ENCODE peak calls at places on chromosomes 2 and 18, in six cellular contexts. One of them, this sample, is unnamed.

GRCh38 chr2:58427572-58428285 is 186.6 kb upstream of the FANCL start:
- DNase-seq in KBM-7: peak
- DNase-seq in T-helper 2 cell: no peak
- DNase-seq in pancreas: peak
- DNase-seq in AG08395: peak
- DNase-seq in putamen: peak
- DNase-seq in this sample: no peak

GRCh38 chr2:31216734-31217133 is 581 bp downstream of the CAPN14 start:
- DNase-seq in KBM-7: no peak
- DNase-seq in T-helper 2 cell: peak
- DNase-seq in pancreas: no peak
- DNase-seq in AG08395: no peak
- DNase-seq in putamen: no peak
- DNase-seq in this sample: no peak

GRCh38 chr2:8452979-8453903 is 228.6 kb upstream of the ID2 start:
- DNase-seq in KBM-7: no peak
- DNase-seq in T-helper 2 cell: no peak
- DNase-seq in pancreas: no peak
- DNase-seq in AG08395: peak
- DNase-seq in putamen: no peak
- DNase-seq in this sample: peak

GRCh38 chr2:120551540-120551939 is 184.1 kb upstream of the GLI2 start:
- DNase-seq in KBM-7: no peak
- DNase-seq in T-helper 2 cell: no peak
- DNase-seq in pancreas: no peak
- DNase-seq in AG08395: no peak
- DNase-seq in putamen: no peak
- DNase-seq in this sample: no peak

GRCh38 chr2:14634223-14634884 is 1.8 kb downstream of the LRATD1 start:
- DNase-seq in KBM-7: peak
- DNase-seq in T-helper 2 cell: peak
- DNase-seq in pancreas: peak
- DNase-seq in AG08395: peak
- DNase-seq in putamen: peak
- DNase-seq in this sample: peak

GRCh38 chr2:42793314-42794270 is 1.2 kb upstream of the HAAO start:
- DNase-seq in KBM-7: peak
- DNase-seq in T-helper 2 cell: no peak
- DNase-seq in pancreas: no peak
- DNase-seq in AG08395: peak
- DNase-seq in putamen: no peak
- DNase-seq in this sample: no peak

GRCh38 chr2:191351298-191351697 is 106.1 kb downstream of the MYO1B start:
- DNase-seq in KBM-7: no peak
- DNase-seq in T-helper 2 cell: no peak
- DNase-seq in pancreas: no peak
- DNase-seq in AG08395: peak
- DNase-seq in putamen: no peak
- DNase-seq in this sample: no peak

GRCh38 chr2:103132536-103133217 is 370.8 kb downstream of the TMEM182 start:
- DNase-seq in KBM-7: peak
- DNase-seq in T-helper 2 cell: peak
- DNase-seq in pancreas: no peak
- DNase-seq in AG08395: no peak
- DNase-seq in putamen: no peak
- DNase-seq in this sample: no peak

GRCh38 chr2:85523062-85523905 is 15.7 kb upstream of the MAT2A start:
- DNase-seq in KBM-7: no peak
- DNase-seq in T-helper 2 cell: no peak
- DNase-seq in pancreas: no peak
- DNase-seq in AG08395: no peak
- DNase-seq in putamen: no peak
- DNase-seq in this sample: no peak

GRCh38 chr2:132448771-132449170 is 32.2 kb downstream of the GPR39 start:
- DNase-seq in KBM-7: peak
- DNase-seq in T-helper 2 cell: no peak
- DNase-seq in pancreas: no peak
- DNase-seq in AG08395: peak
- DNase-seq in putamen: peak
- DNase-seq in this sample: no peak

GRCh38 chr18:70499218-70499691 is 210.4 kb downstream of the SOCS6 start:
- DNase-seq in KBM-7: no peak
- DNase-seq in T-helper 2 cell: peak
- DNase-seq in pancreas: no peak
- DNase-seq in AG08395: no peak
- DNase-seq in putamen: no peak
- DNase-seq in this sample: no peak

GRCh38 chr2:64399521-64399920 is 54.4 kb upstream of the LGALSL start:
- DNase-seq in KBM-7: no peak
- DNase-seq in T-helper 2 cell: no peak
- DNase-seq in pancreas: no peak
- DNase-seq in AG08395: no peak
- DNase-seq in putamen: no peak
- DNase-seq in this sample: no peak

GRCh38 chr18:8792688-8793316 is 87.4 kb downstream of the MTCL1 start:
- DNase-seq in KBM-7: no peak
- DNase-seq in T-helper 2 cell: no peak
- DNase-seq in pancreas: no peak
- DNase-seq in AG08395: no peak
- DNase-seq in putamen: no peak
- DNase-seq in this sample: no peak

GRCh38 chr2:77169426-77169825 is 352.8 kb downstream of the LRRTM4 start:
- DNase-seq in KBM-7: no peak
- DNase-seq in T-helper 2 cell: no peak
- DNase-seq in pancreas: no peak
- DNase-seq in AG08395: no peak
- DNase-seq in putamen: no peak
- DNase-seq in this sample: no peak

GRCh38 chr2:2648094-2648493 is 317.0 kb upstream of the MYT1L start:
- DNase-seq in KBM-7: no peak
- DNase-seq in T-helper 2 cell: no peak
- DNase-seq in pancreas: no peak
- DNase-seq in AG08395: no peak
- DNase-seq in putamen: no peak
- DNase-seq in this sample: no peak

This sample was measured in stimulated activated CD8-positive, alpha-beta memory T cell treated with anti-CD3 and anti-CD28 coated beads, Interleukin-4, amount 100 ng/mL, for 48 hours.